ENCODE peak calls at places on chromosomes 1 and 21, in nine cellular contexts. P is ascending aorta; Z is CD8-positive, alpha-beta memory T cell; D is neural progenitor cell; U is AG04450; C is spleen; L is endothelial cell of umbilical vein; G is heart right ventricle; X is A549. E is an unnamed sample.

GRCh38 chr1:148166558-148167492 is 14.7 kb upstream of the NBPF11 start:
- DNase-seq in C (no peak), X (no peak), D (no peak), Z (no peak), P (no peak), L (no peak), U (no peak), G (no peak), E (no peak)

GRCh38 chr1:27872802-27873665 is 690 bp downstream of the THEMIS2 start:
- DNase-seq in Z (no peak), C (peak; percentile 86), P (no peak), L (peak; percentile 37), D (peak; percentile 50), X (no peak), U (no peak), G (no peak), E (no peak)

GRCh38 chr1:109539676-109540075 is at the start of gene GPR61:
- DNase-seq in D (peak; percentile 39), X (no peak), L (no peak), G (no peak), C (no peak), P (no peak), U (no peak), Z (no peak), E (no peak)

GRCh38 chr1:22922640-22923039 is 50.0 kb downstream of the LACTBL1 start:
- DNase-seq in D (no peak), P (no peak), U (no peak), C (peak; percentile 9), X (no peak), G (no peak), L (peak; percentile 73), Z (no peak), E (no peak)

GRCh38 chr1:53505891-53506290 is 46.7 kb downstream of the DMRTB1 start:
- DNase-seq in G (peak; percentile 4), X (no peak), U (no peak), P (no peak), Z (no peak), C (no peak), D (no peak), L (no peak), E (no peak)

GRCh38 chr21:24353492-24353891 is 1253.8 kb downstream of the MRPL39 start:
- DNase-seq in X (no peak), D (no peak), C (no peak), Z (no peak), L (no peak), P (no peak), U (no peak), G (no peak), E (no peak)

GRCh38 chr1:224435318-224435763 is 744 bp upstream of the WDR26 start:
- DNase-seq in D (peak; percentile 18), G (no peak), Z (no peak), U (peak; percentile 85), P (no peak), X (peak; percentile 17), L (peak; percentile 42), C (no peak), E (no peak)

GRCh38 chr1:177873238-177873637 is 96.6 kb downstream of the SEC16B start:
- DNase-seq in P (no peak), X (no peak), L (peak; percentile 39), C (no peak), D (no peak), Z (no peak), G (no peak), U (peak; percentile 77), E (no peak)

GRCh38 chr21:43885721-43886120 is 20.7 kb downstream of the AGPAT3 start:
- DNase-seq in G (no peak), X (no peak), P (no peak), L (no peak), C (peak; percentile 49), D (no peak), Z (no peak), U (no peak), E (no peak)

GRCh38 chr1:40162791-40163441 is 1.7 kb downstream of the RLF start:
- DNase-seq in G (no peak), P (no peak), L (peak; percentile 52), C (no peak), D (no peak), U (no peak), X (no peak), Z (no peak), E (no peak)

GRCh38 chr1:221458430-221459156 is 283.3 kb downstream of the DUSP10 start:
- DNase-seq in G (no peak), L (no peak), D (no peak), U (no peak), X (no peak), Z (no peak), P (no peak), C (no peak), E (no peak)

GRCh38 chr1:77539510-77540142 is 142.8 kb downstream of the ZZZ3 start:
- DNase-seq in C (no peak), L (no peak), D (peak; percentile 42), X (peak; percentile 36), P (no peak), G (no peak), Z (no peak), U (peak; percentile 49), E (no peak)

GRCh38 chr1:99665212-99665611 is 19.3 kb downstream of the PALMD start:
- DNase-seq in L (no peak), X (no peak), C (no peak), G (no peak), P (no peak), U (no peak), Z (no peak), D (no peak), E (no peak)

GRCh38 chr1:51032936-51033335 is 62.9 kb downstream of the CDKN2C start:
- DNase-seq in G (no peak), D (no peak), P (no peak), C (no peak), U (no peak), Z (no peak), L (no peak), X (no peak), E (no peak)

GRCh38 chr1:88327391-88328267 is 356.4 kb upstream of the PKN2 start:
- DNase-seq in P (no peak), X (peak; percentile 18), L (peak; percentile 98), U (peak; percentile 73), Z (no peak), G (no peak), C (no peak), D (no peak), E (no peak)

GRCh38 chr21:25107708-25108107 is 499.6 kb downstream of the MRPL39 start:
- DNase-seq in G (no peak), D (no peak), U (peak; percentile 72), X (no peak), C (no peak), L (no peak), Z (no peak), P (no peak), E (no peak)

GRCh38 chr1:236185687-236186086 is 43.3 kb downstream of the GPR137B start:
- DNase-seq in U (no peak), G (no peak), D (no peak), X (no peak), P (no peak), C (no peak), Z (no peak), L (no peak), E (no peak)

GRCh38 chr1:244836135-244836521 is 670 bp downstream of the COX20 start:
- DNase-seq in U (no peak), Z (no peak), P (no peak), G (no peak), L (peak; percentile 65), C (no peak), D (peak; percentile 27), X (peak; percentile 52), E (no peak)

GRCh38 chr1:169466259-169467230 is 19.2 kb downstream of the SLC19A2 start:
- DNase-seq in Z (no peak), X (peak; percentile 11), G (no peak), D (no peak), U (no peak), P (no peak), L (peak; percentile 59), C (no peak), E (no peak)

GRCh38 chr1:8343464-8344001 is 25.6 kb downstream of the SLC45A1 start:
- DNase-seq in X (peak; percentile 58), D (no peak), U (peak; percentile 89), P (peak; percentile 48), G (peak; percentile 70), C (peak; percentile 74), Z (no peak), L (peak; percentile 36), E (peak; percentile 54)

GRCh38 chr1:41482001-41482765 is 2.3 kb downstream of the EDN2 start:
- DNase-seq in U (no peak), D (no peak), P (no peak), C (peak; percentile 61), X (no peak), Z (no peak), L (no peak), G (peak; percentile 60), E (peak; percentile 63)

GRCh38 chr1:16013220-16013907 is 4.5 kb downstream of the HSPB7 start:
- DNase-seq in X (peak; percentile 34), G (peak; percentile 77), C (no peak), D (peak; percentile 51), U (no peak), Z (peak; percentile 22), L (peak; percentile 58), P (peak; percentile 55), E (no peak)
- H3K9me3 ChIP-seq in X (no peaks in the 10 kb centered on the region), G (no peaks in the 10 kb centered on the region), C (no peaks in the 10 kb centered on the region), D (no peaks in the 10 kb centered on the region), U (peaks cover 6% of the 10 kb centered on the region), Z (no peaks in the 10 kb centered on the region), L (no peaks in the 10 kb centered on the region), P (no peaks in the 10 kb centered on the region), E (no peaks in the 10 kb centered on the region)

GRCh38 chr1:2877391-2877790 is 75.9 kb upstream of the TTC34 start:
- DNase-seq in X (no peak), U (no peak), P (no peak), C (no peak), G (no peak), L (no peak), D (no peak), Z (no peak), E (no peak)
- H3K9me3 ChIP-seq in X (no peaks in the 10 kb centered on the region), U (peaks cover 96% of the 10 kb centered on the region), P (no peaks in the 10 kb centered on the region), C (peaks cover 2% of the 10 kb centered on the region), G (no peaks in the 10 kb centered on the region), L (peaks cover 5% of the 10 kb centered on the region), D (peaks cover 1% of the 10 kb centered on the region), Z (no peaks in the 10 kb centered on the region), E (peaks cover 2% of the 10 kb centered on the region)

GRCh38 chr1:152760551-152761190 is 2.8 kb downstream of the KPRP start:
- DNase-seq in P (no peak), X (no peak), U (no peak), D (no peak), Z (no peak), G (no peak), C (no peak), L (no peak), E (no peak)
- H3K9me3 ChIP-seq in P (no peaks in the 10 kb centered on the region), X (no peaks in the 10 kb centered on the region), U (peaks cover 29% of the 10 kb centered on the region), D (peaks cover 20% of the 10 kb centered on the region), Z (no peaks in the 10 kb centered on the region), G (no peaks in the 10 kb centered on the region), C (no peaks in the 10 kb centered on the region), L (no peaks in the 10 kb centered on the region), E (peaks cover 8% of the 10 kb centered on the region)

DNA sequence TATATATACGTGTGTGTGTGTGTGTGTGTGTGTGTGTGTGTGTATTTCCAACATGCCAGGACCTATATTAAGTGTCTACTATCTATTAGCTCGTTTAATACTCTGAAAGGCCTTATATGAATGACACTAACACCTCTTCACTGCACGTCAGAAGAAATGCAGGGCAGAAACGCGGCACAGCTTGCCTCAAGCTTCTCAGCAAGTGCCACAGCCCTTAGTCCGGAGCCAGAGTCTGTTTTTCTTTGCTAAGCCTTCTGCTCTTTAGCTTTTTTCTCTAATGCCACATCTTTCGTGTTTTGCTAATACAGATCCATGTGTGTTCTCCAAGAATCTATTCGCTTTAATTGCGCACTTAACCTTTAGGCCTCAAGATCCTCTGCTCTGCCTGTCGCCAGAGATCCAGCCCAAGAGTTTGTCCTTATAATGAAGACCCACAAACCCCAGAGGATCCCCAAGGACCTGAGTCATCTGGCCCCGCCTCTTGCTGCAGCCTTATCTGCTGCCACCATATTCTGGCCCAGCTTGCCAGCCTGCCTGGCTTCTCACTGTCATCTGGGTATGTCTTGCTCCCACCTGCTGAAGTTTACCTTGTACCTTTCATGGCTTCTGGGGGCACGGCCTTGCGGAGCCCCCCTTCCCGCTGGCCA is 2.0 kb upstream of the TRIM58 start:
- DNase-seq in Z (no peak), G (no peak), L (no peak), U (no peak), P (no peak), C (no peak), X (no peak), D (no peak), E (no peak)
- H3K9me3 ChIP-seq in Z (no peaks in the 10 kb centered on the region), G (no peaks in the 10 kb centered on the region), L (no peaks in the 10 kb centered on the region), U (peaks cover 46% of the 10 kb centered on the region), P (no peaks in the 10 kb centered on the region), C (no peaks in the 10 kb centered on the region), X (peaks cover 5% of the 10 kb centered on the region), D (peaks cover 18% of the 10 kb centered on the region), E (no peaks in the 10 kb centered on the region)

E was measured in lung.